ENCODE peak calls at places on chromosome 3, in nine cellular contexts. T is endothelial cell, A is mammary epithelial cell, P is astrocyte of the spinal cord, Z is foreskin fibroblast, O is fibroblast of villous mesenchyme, Y is GM13976, Q is tibial nerve, G is lower lobe of right lung. W is an unnamed sample.

GRCh38 chr3:191094057-191094456 is 105.0 kb upstream of the OSTN start:
- DNase-seq in T (no peak), A (peak; percentile 81), P (peak; percentile 58), Z (peak; percentile 74), O (peak; percentile 54), Y (no peak), Q (no peak), G (no peak), W (no peak)

GRCh38 chr3:99764377-99764776 is 53.3 kb upstream of the CMSS1 start:
- DNase-seq in T (no peak), A (no peak), P (no peak), Z (no peak), O (no peak), Y (no peak), Q (no peak), G (no peak), W (no peak)

GRCh38 chr3:189941679-189942078 is 179.0 kb downstream of the P3H2 start:
- DNase-seq in T (no peak), A (peak; percentile 80), P (peak; percentile 74), Z (peak; percentile 21), O (no peak), Y (no peak), Q (no peak), G (no peak), W (no peak)

GRCh38 chr3:157549498-157549897 is 46.3 kb upstream of the VEPH1 start:
- DNase-seq in T (no peak), A (no peak), P (no peak), Z (no peak), O (no peak), Y (no peak), Q (no peak), G (no peak), W (no peak)

GRCh38 chr3:46901591-46902187 is 24.2 kb downstream of the PTH1R start:
- DNase-seq in T (no peak), A (no peak), P (no peak), Z (no peak), O (no peak), Y (no peak), Q (no peak), G (peak; percentile 44), W (no peak)

GRCh38 chr3:185460719-185461350 is 38.0 kb downstream of the TMEM41A start:
- DNase-seq in T (no peak), A (peak; percentile 11), P (peak; percentile 16), Z (peak; percentile 40), O (peak; percentile 22), Y (peak; percentile 23), Q (no peak), G (no peak), W (no peak)

GRCh38 chr3:149473991-149474819 is at the start of gene TM4SF4:
- DNase-seq in T (no peak), A (no peak), P (no peak), Z (no peak), O (no peak), Y (no peak), Q (no peak), G (no peak), W (no peak)

GRCh38 chr3:31077021-31077601 is 182.7 kb upstream of the GADL1 start:
- DNase-seq in T (no peak), A (peak; percentile 99), P (peak; percentile 93), Z (peak; percentile 93), O (peak; percentile 69), Y (no peak), Q (no peak), G (no peak), W (no peak)

GRCh38 chr3:105417538-105418289 is 51.0 kb downstream of the ALCAM start:
- DNase-seq in T (no peak), A (peak; percentile 15), P (peak; percentile 37), Z (peak; percentile 30), O (peak; percentile 14), Y (no peak), Q (no peak), G (no peak), W (no peak)

GRCh38 chr3:36796896-36797295 is 32.5 kb upstream of the DCLK3 start:
- DNase-seq in T (no peak), A (peak; percentile 50), P (peak; percentile 29), Z (peak; percentile 18), O (no peak), Y (no peak), Q (no peak), G (no peak), W (no peak)

GRCh38 chr3:113794526-113794925 is 44.1 kb upstream of the GRAMD1C start:
- DNase-seq in T (no peak), A (no peak), P (no peak), Z (no peak), O (no peak), Y (no peak), Q (no peak), G (no peak), W (no peak)

GRCh38 chr3:108430540-108430939 is 79.9 kb downstream of the MYH15 start:
- DNase-seq in T (no peak), A (peak; percentile 65), P (peak; percentile 39), Z (no peak), O (no peak), Y (no peak), Q (no peak), G (no peak), W (no peak)

GRCh38 chr3:72127843-72128242 is 342.9 kb upstream of the PROK2 start:
- DNase-seq in T (no peak), A (peak; percentile 74), P (peak; percentile 37), Z (peak; percentile 72), O (no peak), Y (no peak), Q (no peak), G (no peak), W (no peak)

GRCh38 chr3:170079466-170080165 is 41.8 kb downstream of the GPR160 start:
- DNase-seq in T (no peak), A (no peak), P (no peak), Z (peak; percentile 48), O (peak; percentile 13), Y (no peak), Q (no peak), G (no peak), W (no peak)

GRCh38 chr3:140292684-140293083 is 357.7 kb downstream of the CLSTN2 start:
- DNase-seq in T (no peak), A (peak; percentile 75), P (peak; percentile 85), Z (peak; percentile 91), O (peak; percentile 65), Y (no peak), Q (peak; percentile 26), G (no peak), W (no peak)

GRCh38 chr3:141234283-141234682 is 2.7 kb downstream of the PXYLP1 start:
- DNase-seq in T (no peak), A (no peak), P (no peak), Z (no peak), O (no peak), Y (no peak), Q (no peak), G (peak; percentile 66), W (no peak)

GRCh38 chr3:196280689-196281463 is 6.7 kb downstream of the PCYT1A start:
- DNase-seq in T (no peak), A (peak; percentile 54), P (no peak), Z (no peak), O (no peak), Y (peak; percentile 52), Q (no peak), G (no peak), W (no peak)

DNA sequence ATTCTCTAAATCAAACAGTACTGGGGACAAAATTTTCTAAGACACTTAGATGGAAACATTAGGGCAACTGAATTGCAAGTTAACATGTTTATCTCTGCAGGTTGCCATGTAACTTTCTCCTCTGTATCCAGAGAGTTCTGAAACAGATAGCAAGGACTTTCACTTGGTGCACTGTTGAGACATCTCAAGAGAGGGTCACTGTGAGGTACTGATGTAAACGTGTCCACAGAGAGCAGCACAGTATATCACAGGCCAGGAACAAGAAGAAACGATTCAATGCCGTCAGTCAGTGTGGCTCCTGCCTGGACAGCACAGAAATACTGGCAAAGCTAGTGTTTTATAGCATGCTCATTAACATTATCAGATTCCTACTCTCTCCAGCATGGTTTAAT is 102.9 kb downstream of the IMPG2 start:
- DNase-seq in T (no peak), A (no peak), P (no peak), Z (no peak), O (no peak), Y (no peak), Q (no peak), G (no peak), W (no peak)
- TF ChIP-seq CTCF in T (no peak), A (no peak), P (no peak), Z (no peak), O (no peak), Y (no peak), Q (no peak), G (no peak), W (no peak)

DNA sequence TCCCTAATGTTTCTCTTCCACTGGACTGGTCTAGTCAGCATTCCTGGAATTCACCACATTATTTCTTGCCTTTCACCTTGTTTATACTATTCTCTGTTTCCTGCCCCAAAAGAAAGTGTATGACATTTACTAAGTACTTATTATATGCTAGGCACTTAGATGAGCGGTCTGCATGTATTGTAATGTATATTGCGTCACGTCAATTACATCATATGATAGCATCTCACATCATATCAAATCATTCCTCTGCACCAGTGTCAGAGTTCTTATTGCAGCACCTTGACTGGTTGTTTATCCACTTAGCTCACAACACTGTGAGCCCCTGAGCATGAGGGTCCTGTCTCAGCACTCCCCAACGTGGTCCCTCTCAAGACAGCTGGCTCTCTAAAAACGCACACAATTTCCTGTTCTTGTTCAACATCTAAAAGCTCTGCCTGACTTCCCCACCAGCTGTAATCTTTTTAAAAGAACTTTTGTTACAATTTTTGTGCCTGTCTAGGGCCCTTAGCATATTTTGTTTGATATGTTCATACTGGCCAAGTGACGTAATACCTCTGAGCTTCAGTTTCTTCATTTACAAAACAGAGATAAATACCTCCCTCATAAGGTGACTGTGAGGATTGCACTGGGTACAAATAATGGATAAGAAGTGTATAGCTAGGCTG is 58.8 kb downstream of the ARHGAP31 start:
- DNase-seq in T (no peak), A (peak; percentile 11), P (peak; percentile 68), Z (peak; percentile 81), O (peak; percentile 83), Y (no peak), Q (peak; percentile 37), G (no peak), W (no peak)
- TF ChIP-seq CTCF in T (no peak), A (peak; percentile 24), P (peak; percentile 35), Z (peak; percentile 39), O (peak; percentile 58), Y (no peak), Q (peak; percentile 27), G (peak; percentile 40), W (no peak)

GRCh38 chr3:136250862-136251460 is 821 bp downstream of the PCCB start:
- DNase-seq in T (peak; percentile 6), A (peak; percentile 48), P (peak; percentile 53), Z (peak; percentile 64), O (peak; percentile 58), Y (peak; percentile 53), Q (peak; percentile 53), G (peak; percentile 72), W (peak; percentile 3)
- TF ChIP-seq CTCF in T (no peak), A (no peak), P (peak; percentile 32), Z (no peak), O (peak; percentile 34), Y (peak; percentile 11), Q (no peak), G (peak; percentile 32), W (no peak)

DNA sequence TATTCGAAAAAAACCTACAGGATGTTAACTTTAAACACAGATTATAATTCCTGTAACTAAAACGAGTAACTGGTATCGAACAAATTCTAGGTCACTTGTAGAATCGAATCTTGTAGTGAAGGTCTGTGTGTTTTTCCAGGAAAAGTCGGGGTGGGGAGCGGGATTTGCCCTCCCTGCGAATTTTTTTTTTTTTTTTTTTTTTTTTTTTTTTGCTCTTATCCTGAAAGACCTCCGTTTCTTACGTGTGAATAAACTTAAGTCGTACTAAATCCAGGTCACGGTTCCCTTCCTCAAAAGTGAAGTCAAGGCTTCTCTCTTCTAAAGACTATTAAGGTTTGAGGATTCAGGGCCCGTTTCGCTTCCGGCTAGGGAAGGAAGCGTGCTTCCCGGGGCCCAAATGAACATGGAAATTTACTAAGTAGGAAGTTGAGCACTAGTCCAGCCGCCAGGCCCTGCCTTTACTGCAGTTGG is 775 bp downstream of the TBC1D5 start:
- DNase-seq in T (no peak), A (no peak), P (no peak), Z (no peak), O (peak; percentile 90), Y (no peak), Q (peak; percentile 50), G (no peak), W (no peak)
- TF ChIP-seq CTCF in T (no peak), A (no peak), P (no peak), Z (no peak), O (no peak), Y (no peak), Q (no peak), G (no peak), W (no peak)